ENCODE peak calls at places on chromosomes 6 and 20, in six cellular contexts. S is cardiac fibroblast, E is NB4, N is psoas muscle, P is RWPE2, J is left ventricle myocardium inferior. X is an unnamed sample.

GRCh38 chr6:67680297-67680932 is 954.7 kb upstream of the ADGRB3 start:
- DNase-seq in S (no peak), E (no peak), N (no peak), P (no peak), J (no peak), X (no peak)

GRCh38 chr20:58352454-58352853 is 36.6 kb upstream of the VAPB start:
- DNase-seq in S (no peak), E (no peak), N (no peak), P (no peak), J (no peak), X (no peak)

GRCh38 chr6:45591306-45591705 is 213.6 kb upstream of the SUPT3H start:
- DNase-seq in S (no peak), E (no peak), N (no peak), P (no peak), J (no peak), X (no peak)

GRCh38 chr6:28724395-28724794 is 198.7 kb downstream of the GPX5 start:
- DNase-seq in S (no peak), E (no peak), N (no peak), P (no peak), J (no peak), X (no peak)

GRCh38 chr6:140500864-140501263 is 1126.4 kb upstream of the CITED2 start:
- DNase-seq in S (no peak), E (no peak), N (no peak), P (no peak), J (no peak), X (no peak)

GRCh38 chr6:31655349-31656237 is at the start of gene APOM:
- DNase-seq in S (no peak), E (no peak), N (no peak), P (no peak), J (no peak), X (no peak)

GRCh38 chr6:127854009-127854408 is 46.8 kb downstream of the THEMIS start:
- DNase-seq in S (peak; percentile 14), E (peak; percentile 5), N (no peak), P (no peak), J (no peak), X (no peak)

GRCh38 chr6:22921831-22922230 is 352.5 kb downstream of the HDGFL1 start:
- DNase-seq in S (no peak), E (no peak), N (no peak), P (no peak), J (no peak), X (no peak)

GRCh38 chr20:21450572-21450971 is 53.2 kb upstream of the NKX2-4 start:
- DNase-seq in S (no peak), E (no peak), N (no peak), P (no peak), J (no peak), X (no peak)

GRCh38 chr20:32681175-32682084 is 7.7 kb upstream of the C20orf203 start:
- DNase-seq in S (peak; percentile 6), E (peak; percentile 98), N (no peak), P (peak; percentile 97), J (no peak), X (no peak)

GRCh38 chr6:107495196-107495643 is 5.3 kb downstream of the SOBP start:
- DNase-seq in S (peak; percentile 76), E (no peak), N (no peak), P (no peak), J (no peak), X (no peak)

DNA sequence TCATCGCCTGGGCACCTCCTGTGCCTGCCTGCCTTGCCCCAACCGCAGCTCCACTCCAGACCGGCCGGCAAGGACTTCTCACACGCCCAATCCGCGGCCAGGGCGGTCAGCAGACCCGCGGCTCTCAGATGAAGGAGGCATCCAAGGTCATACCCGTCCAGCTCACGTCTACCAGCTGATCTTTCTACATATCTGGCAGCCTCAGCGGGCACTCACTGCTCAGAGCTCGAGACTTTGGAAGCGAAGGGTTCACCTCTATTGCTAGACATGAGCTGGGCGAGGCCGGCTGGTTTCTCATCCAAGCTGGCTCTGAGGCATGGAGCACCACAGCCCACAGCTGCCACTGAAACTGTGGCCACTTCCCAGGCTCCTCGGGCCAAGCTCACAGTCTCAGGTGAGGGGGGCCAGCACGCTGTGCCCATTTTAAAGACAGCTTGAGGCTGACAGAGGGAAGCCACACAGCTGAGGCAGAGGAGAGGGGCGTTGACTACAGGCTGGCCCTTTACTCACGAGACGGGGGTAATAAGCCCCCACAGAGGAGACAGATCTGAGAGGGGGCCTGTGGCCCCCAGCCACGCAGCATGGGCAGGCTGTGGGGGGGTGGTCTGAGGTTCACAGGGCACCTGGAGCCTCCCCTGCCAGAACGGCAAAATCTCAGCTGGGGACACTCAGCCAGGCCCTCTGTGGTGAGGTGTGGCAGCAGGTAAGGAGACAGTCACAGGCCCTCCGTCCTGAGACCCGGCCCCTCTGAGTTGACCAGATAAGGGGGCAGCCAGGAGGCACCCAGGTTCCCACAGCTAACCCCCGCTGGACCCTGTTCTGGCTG is 2.0 kb downstream of the LAMA5 start:
- DNase-seq in S (peak; percentile 42), E (no peak), N (peak; percentile 84), P (peak; percentile 86), J (peak; percentile 73), X (no peak)
- H3K4me3 ChIP-seq in S (peak overlapping the region; percentile 72), E (no peak overlapping the region), N (peak overlapping the region; percentile 75), P (peak overlapping the region; percentile 98), J (peak overlapping the region; percentile 98), X (no peak overlapping the region)

GRCh38 chr20:52047811-52048302 is 143.7 kb downstream of the ZFP64 start:
- DNase-seq in S (peak; percentile 7), E (peak; percentile 9), N (no peak), P (no peak), J (no peak), X (no peak)
- H3K4me3 ChIP-seq in S (no peak overlapping the region), E (no peak overlapping the region), N (no peak overlapping the region), P (no peak overlapping the region), J (no peak overlapping the region), X (no peak overlapping the region)

DNA sequence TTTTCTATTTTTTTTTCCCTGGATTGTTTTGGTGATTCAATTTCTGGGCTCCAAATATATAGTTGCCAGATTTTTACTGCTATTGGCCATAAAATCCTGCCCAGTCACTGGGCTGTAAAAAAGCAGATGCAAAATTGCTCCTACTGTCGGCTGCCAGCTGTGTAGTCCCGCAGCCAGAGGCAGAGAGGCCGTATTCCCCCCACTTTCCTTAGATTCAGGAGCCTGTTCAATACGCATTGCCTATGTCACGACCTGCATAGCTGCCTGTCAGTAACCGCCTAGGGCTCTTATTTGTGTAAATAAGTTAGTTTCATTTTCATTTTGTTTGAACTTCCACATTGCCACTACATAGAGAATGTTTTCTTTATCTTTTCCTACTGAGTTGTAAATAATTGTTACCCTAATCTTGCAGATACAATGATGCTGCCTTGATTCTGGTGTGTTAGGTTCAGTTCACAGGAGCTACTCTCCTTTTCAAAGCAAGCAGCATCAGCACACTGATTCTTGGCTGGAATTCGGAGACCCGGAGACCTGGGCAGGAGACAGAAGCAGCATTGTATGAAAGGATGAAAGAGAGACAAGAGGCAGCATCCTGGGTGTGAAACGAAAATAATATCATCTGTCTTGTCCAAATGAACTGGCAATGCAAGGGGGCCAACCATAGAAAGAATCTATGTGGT is 46.0 kb upstream of the UST start:
- DNase-seq in S (peak; percentile 70), E (peak; percentile 32), N (no peak), P (no peak), J (no peak), X (no peak)
- H3K4me3 ChIP-seq in S (peak overlapping the region; percentile 47), E (peak overlapping the region; percentile 25), N (peak overlapping the region; percentile 46), P (peak overlapping the region; percentile 11), J (peak overlapping the region; percentile 48), X (peak overlapping the region; percentile 31)

DNA sequence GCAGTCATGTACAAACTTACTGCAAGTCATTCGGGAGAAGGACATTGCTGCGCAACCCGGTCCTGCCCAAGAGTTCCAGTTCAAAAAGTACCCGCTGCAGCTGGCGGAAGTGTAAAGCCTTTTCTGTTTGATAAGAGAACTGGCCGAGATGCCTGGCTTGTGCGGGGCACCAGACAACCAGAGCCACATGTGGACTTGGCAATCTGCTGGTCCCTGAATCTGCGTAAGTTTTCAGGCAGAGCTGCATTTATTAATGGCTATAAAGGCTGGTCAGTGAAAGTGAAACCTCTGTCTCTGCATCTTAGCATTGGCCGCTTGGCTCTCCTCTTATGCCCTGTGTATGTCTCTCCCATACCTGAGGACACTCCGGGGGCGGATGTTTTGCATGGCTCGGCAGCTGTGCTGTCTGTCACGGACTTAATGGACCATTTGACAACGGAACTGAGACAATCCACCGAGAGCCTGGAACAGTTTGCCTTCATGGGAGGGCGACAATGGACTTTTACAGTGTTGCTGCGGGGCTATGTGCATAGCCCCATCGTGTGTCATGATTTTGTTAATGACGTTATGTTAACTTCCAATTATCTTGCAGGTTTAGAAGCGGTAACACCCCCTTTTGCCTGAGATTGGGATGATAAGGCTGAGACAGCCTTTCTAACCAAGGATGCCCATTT is 19.8 kb upstream of the RGS17 start:
- DNase-seq in S (no peak), E (no peak), N (no peak), P (no peak), J (no peak), X (no peak)
- H3K4me3 ChIP-seq in S (no peak overlapping the region), E (no peak overlapping the region), N (peak overlapping the region; percentile 51), P (peak overlapping the region; percentile 10), J (no peak overlapping the region), X (no peak overlapping the region)

GRCh38 chr20:35702051-35702823 is 3.0 kb downstream of the ROMO1 start:
- DNase-seq in S (no peak), E (no peak), N (no peak), P (peak; percentile 72), J (no peak), X (peak; percentile 59)
- H3K4me3 ChIP-seq in S (no peak overlapping the region), E (no peak overlapping the region), N (no peak overlapping the region), P (no peak overlapping the region), J (no peak overlapping the region), X (no peak overlapping the region)

DNA sequence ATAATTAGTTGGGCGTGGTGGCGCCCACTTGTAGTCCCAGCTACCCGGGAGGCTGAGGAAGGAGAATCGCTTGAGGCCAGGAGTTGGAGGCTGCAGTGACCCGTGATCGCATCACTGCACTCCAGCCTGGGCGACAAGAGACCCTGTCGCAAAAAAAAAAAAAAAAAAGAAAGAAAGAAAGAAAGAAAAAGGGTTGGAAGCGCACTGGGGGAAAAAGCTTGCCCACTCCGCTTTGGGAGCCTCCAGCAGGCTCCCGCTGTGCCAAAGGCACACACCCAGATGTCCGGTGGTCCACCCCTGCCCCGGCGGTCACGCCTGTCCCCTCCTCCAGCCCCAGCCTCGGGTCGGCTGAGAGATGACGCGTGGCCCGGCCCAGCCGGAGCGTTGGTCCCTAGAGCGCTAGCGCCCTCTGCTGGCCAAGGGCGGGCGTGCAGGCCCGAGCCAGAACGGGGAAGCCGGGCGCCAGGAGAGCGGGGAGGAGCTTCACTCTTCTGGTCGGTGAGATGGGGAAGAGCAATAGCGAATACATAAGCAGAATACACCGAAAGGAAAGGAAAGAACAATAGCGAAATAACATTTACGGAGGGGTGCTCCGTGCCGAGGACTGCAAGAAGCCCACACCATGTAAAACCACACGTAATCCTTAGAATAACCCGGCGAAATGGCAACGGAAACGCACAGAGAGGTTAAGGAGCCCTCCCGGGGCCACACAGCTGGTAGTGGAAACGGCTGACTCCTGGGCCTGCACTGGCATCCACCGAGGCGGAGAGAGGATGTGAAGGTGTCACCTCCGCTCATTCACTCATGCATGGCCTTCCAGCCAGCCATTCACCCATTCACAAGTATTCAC is 41.7 kb downstream of the UBE2V1 start:
- DNase-seq in S (peak; percentile 81), E (peak; percentile 86), N (peak; percentile 93), P (peak; percentile 94), J (peak; percentile 89), X (peak; percentile 46)
- H3K4me3 ChIP-seq in S (peak overlapping the region; percentile 48), E (peak overlapping the region; percentile 40), N (peak overlapping the region; percentile 64), P (peak overlapping the region; percentile 10), J (peak overlapping the region; percentile 59), X (peak overlapping the region; percentile 28)

X was measured in HFF-Myc.